ENCODE peak calls at places on chromosomes 4 and X, in four cellular contexts. One of them, this sample, is unnamed.

GRCh38 chr4:57190651-57191481 is 80.7 kb upstream of the IGFBP7 start:
- DNase-seq in WTC11: peak
- DNase-seq in stimulated activated CD4-positive, alpha-beta T cell treated with anti-CD3 and anti-CD28 coated beads, Interleukin-15, amount 100 ng/mL, for 1 hour: no peak
- DNase-seq in fibroblast of pulmonary artery: peak
- DNase-seq in this sample: peak

GRCh38 chr4:139768913-139769312 is 103.3 kb downstream of the MGST2 start:
- DNase-seq in WTC11: no peak
- DNase-seq in stimulated activated CD4-positive, alpha-beta T cell treated with anti-CD3 and anti-CD28 coated beads, Interleukin-15, amount 100 ng/mL, for 1 hour: no peak
- DNase-seq in fibroblast of pulmonary artery: no peak
- DNase-seq in this sample: no peak

GRCh38 chr4:87144346-87144745 is 76.1 kb downstream of the KLHL8 start:
- DNase-seq in WTC11: no peak
- DNase-seq in stimulated activated CD4-positive, alpha-beta T cell treated with anti-CD3 and anti-CD28 coated beads, Interleukin-15, amount 100 ng/mL, for 1 hour: no peak
- DNase-seq in fibroblast of pulmonary artery: no peak
- DNase-seq in this sample: peak

GRCh38 chr4:37599092-37599800 is 86.9 kb downstream of the RELL1 start:
- DNase-seq in WTC11: no peak
- DNase-seq in stimulated activated CD4-positive, alpha-beta T cell treated with anti-CD3 and anti-CD28 coated beads, Interleukin-15, amount 100 ng/mL, for 1 hour: no peak
- DNase-seq in fibroblast of pulmonary artery: no peak
- DNase-seq in this sample: no peak

GRCh38 chrX:148192547-148192946 is 211.4 kb downstream of the FMR1NB start:
- DNase-seq in WTC11: no peak
- DNase-seq in stimulated activated CD4-positive, alpha-beta T cell treated with anti-CD3 and anti-CD28 coated beads, Interleukin-15, amount 100 ng/mL, for 1 hour: no peak
- DNase-seq in fibroblast of pulmonary artery: no peak
- DNase-seq in this sample: no peak

GRCh38 chrX:44152867-44153266 is 179.7 kb upstream of the NDP start:
- DNase-seq in WTC11: no peak
- DNase-seq in stimulated activated CD4-positive, alpha-beta T cell treated with anti-CD3 and anti-CD28 coated beads, Interleukin-15, amount 100 ng/mL, for 1 hour: no peak
- DNase-seq in fibroblast of pulmonary artery: peak
- DNase-seq in this sample: no peak

GRCh38 chr4:105158837-105159236 is 12.2 kb downstream of the TET2 start:
- DNase-seq in WTC11: no peak
- DNase-seq in stimulated activated CD4-positive, alpha-beta T cell treated with anti-CD3 and anti-CD28 coated beads, Interleukin-15, amount 100 ng/mL, for 1 hour: no peak
- DNase-seq in fibroblast of pulmonary artery: peak
- DNase-seq in this sample: no peak

GRCh38 chr4:80990851-80991250 is 39.7 kb upstream of the BMP3 start:
- DNase-seq in WTC11: peak
- DNase-seq in stimulated activated CD4-positive, alpha-beta T cell treated with anti-CD3 and anti-CD28 coated beads, Interleukin-15, amount 100 ng/mL, for 1 hour: no peak
- DNase-seq in fibroblast of pulmonary artery: no peak
- DNase-seq in this sample: no peak

GRCh38 chr4:82519776-82520175 is 42.0 kb downstream of the TMEM150C start:
- DNase-seq in WTC11: no peak
- DNase-seq in stimulated activated CD4-positive, alpha-beta T cell treated with anti-CD3 and anti-CD28 coated beads, Interleukin-15, amount 100 ng/mL, for 1 hour: no peak
- DNase-seq in fibroblast of pulmonary artery: peak
- DNase-seq in this sample: no peak

GRCh38 chrX:1453951-1454785 is 1.5 kb upstream of the ASMTL start:
- DNase-seq in WTC11: peak
- DNase-seq in stimulated activated CD4-positive, alpha-beta T cell treated with anti-CD3 and anti-CD28 coated beads, Interleukin-15, amount 100 ng/mL, for 1 hour: peak
- DNase-seq in fibroblast of pulmonary artery: peak
- DNase-seq in this sample: peak

GRCh38 chrX:24396236-24396929 is 35.9 kb downstream of the SUPT20HL1 start:
- DNase-seq in WTC11: no peak
- DNase-seq in stimulated activated CD4-positive, alpha-beta T cell treated with anti-CD3 and anti-CD28 coated beads, Interleukin-15, amount 100 ng/mL, for 1 hour: no peak
- DNase-seq in fibroblast of pulmonary artery: peak
- DNase-seq in this sample: peak

GRCh38 chrX:118961866-118962560 is 12.4 kb upstream of the LONRF3 start:
- DNase-seq in WTC11: no peak
- DNase-seq in stimulated activated CD4-positive, alpha-beta T cell treated with anti-CD3 and anti-CD28 coated beads, Interleukin-15, amount 100 ng/mL, for 1 hour: no peak
- DNase-seq in fibroblast of pulmonary artery: no peak
- DNase-seq in this sample: no peak

GRCh38 chr4:65383589-65384305 is 286.5 kb downstream of the EPHA5 start:
- DNase-seq in WTC11: no peak
- DNase-seq in stimulated activated CD4-positive, alpha-beta T cell treated with anti-CD3 and anti-CD28 coated beads, Interleukin-15, amount 100 ng/mL, for 1 hour: no peak
- DNase-seq in fibroblast of pulmonary artery: peak
- DNase-seq in this sample: peak

GRCh38 chr4:8297691-8298485 is 28.3 kb downstream of the HTRA3 start:
- DNase-seq in WTC11: peak
- DNase-seq in stimulated activated CD4-positive, alpha-beta T cell treated with anti-CD3 and anti-CD28 coated beads, Interleukin-15, amount 100 ng/mL, for 1 hour: no peak
- DNase-seq in fibroblast of pulmonary artery: no peak
- DNase-seq in this sample: no peak

GRCh38 chrX:48472851-48473717 is 2.9 kb upstream of the FTSJ1 start:
- DNase-seq in WTC11: no peak
- DNase-seq in stimulated activated CD4-positive, alpha-beta T cell treated with anti-CD3 and anti-CD28 coated beads, Interleukin-15, amount 100 ng/mL, for 1 hour: no peak
- DNase-seq in fibroblast of pulmonary artery: no peak
- DNase-seq in this sample: peak

GRCh38 chrX:23896983-23897382 is 10.8 kb downstream of the APOO start:
- DNase-seq in WTC11: no peak
- DNase-seq in stimulated activated CD4-positive, alpha-beta T cell treated with anti-CD3 and anti-CD28 coated beads, Interleukin-15, amount 100 ng/mL, for 1 hour: no peak
- DNase-seq in fibroblast of pulmonary artery: no peak
- DNase-seq in this sample: no peak

GRCh38 chrX:129679856-129680255 is 25.1 kb upstream of the APLN start:
- DNase-seq in WTC11: no peak
- DNase-seq in stimulated activated CD4-positive, alpha-beta T cell treated with anti-CD3 and anti-CD28 coated beads, Interleukin-15, amount 100 ng/mL, for 1 hour: no peak
- DNase-seq in fibroblast of pulmonary artery: no peak
- DNase-seq in this sample: no peak

GRCh38 chrX:79080131-79080530 is 64.4 kb upstream of the GPR174 start:
- DNase-seq in WTC11: no peak
- DNase-seq in stimulated activated CD4-positive, alpha-beta T cell treated with anti-CD3 and anti-CD28 coated beads, Interleukin-15, amount 100 ng/mL, for 1 hour: no peak
- DNase-seq in fibroblast of pulmonary artery: peak
- DNase-seq in this sample: peak

GRCh38 chr4:123244233-123244632 is 152.4 kb upstream of the SPRY1 start:
- DNase-seq in WTC11: no peak
- DNase-seq in stimulated activated CD4-positive, alpha-beta T cell treated with anti-CD3 and anti-CD28 coated beads, Interleukin-15, amount 100 ng/mL, for 1 hour: no peak
- DNase-seq in fibroblast of pulmonary artery: peak
- DNase-seq in this sample: no peak

GRCh38 chrX:47030339-47030738 is 47.9 kb upstream of the RGN start:
- DNase-seq in WTC11: no peak
- DNase-seq in stimulated activated CD4-positive, alpha-beta T cell treated with anti-CD3 and anti-CD28 coated beads, Interleukin-15, amount 100 ng/mL, for 1 hour: no peak
- DNase-seq in fibroblast of pulmonary artery: peak
- DNase-seq in this sample: peak

GRCh38 chr4:20496078-20496477 is 204.2 kb upstream of the PACRGL start:
- DNase-seq in WTC11: no peak
- DNase-seq in stimulated activated CD4-positive, alpha-beta T cell treated with anti-CD3 and anti-CD28 coated beads, Interleukin-15, amount 100 ng/mL, for 1 hour: no peak
- DNase-seq in fibroblast of pulmonary artery: no peak
- DNase-seq in this sample: no peak

GRCh38 chr4:123896446-123897071 is 500.0 kb downstream of the SPRY1 start:
- DNase-seq in WTC11: no peak
- DNase-seq in stimulated activated CD4-positive, alpha-beta T cell treated with anti-CD3 and anti-CD28 coated beads, Interleukin-15, amount 100 ng/mL, for 1 hour: no peak
- DNase-seq in fibroblast of pulmonary artery: peak
- DNase-seq in this sample: peak